ENCODE peak calls at places on chromosome 9, in ten cellular contexts. X, M, Y, H, P, V, F, L, G and B are unnamed samples.

GRCh38 chr9:71704806-71705205 is 63.5 kb downstream of the CEMIP2 start:
- DNase-seq in X (no peak), M (no peak), Y (no peak), H (no peak), P (peak; percentile 32), V (no peak), F (no peak), L (no peak), G (no peak), B (no peak)

GRCh38 chr9:77291714-77292113 is 114.4 kb downstream of the VPS13A start:
- DNase-seq in X (no peak), M (peak; percentile 25), Y (no peak), H (no peak), P (no peak), V (no peak), F (no peak), L (no peak), G (no peak), B (peak; percentile 47)

GRCh38 chr9:4828776-4829175 is 36.0 kb downstream of the RCL1 start:
- DNase-seq in X (no peak), M (peak; percentile 34), Y (no peak), H (no peak), P (peak; percentile 43), V (no peak), F (no peak), L (no peak), G (no peak), B (no peak)

GRCh38 chr9:134294228-134295071 is 31.8 kb upstream of the RXRA start:
- DNase-seq in X (no peak), M (peak; percentile 39), Y (no peak), H (peak; percentile 81), P (no peak), V (peak; percentile 60), F (no peak), L (no peak), G (no peak), B (no peak)

GRCh38 chr9:98380065-98380681 is 124.7 kb upstream of the TBC1D2 start:
- DNase-seq in X (no peak), M (peak; percentile 61), Y (no peak), H (no peak), P (peak; percentile 38), V (no peak), F (no peak), L (no peak), G (no peak), B (peak; percentile 15)

GRCh38 chr9:134913041-134913712 is 4.5 kb downstream of the FCN1 start:
- DNase-seq in X (no peak), M (no peak), Y (no peak), H (no peak), P (no peak), V (no peak), F (peak; percentile 54), L (peak; percentile 89), G (no peak), B (no peak)

GRCh38 chr9:121450241-121450640 is 49.4 kb downstream of the GGTA1 start:
- DNase-seq in X (no peak), M (no peak), Y (peak; percentile 32), H (no peak), P (no peak), V (no peak), F (no peak), L (no peak), G (no peak), B (no peak)

GRCh38 chr9:128116104-128117083 is 11.1 kb downstream of the PTGES2 start:
- DNase-seq in X (no peak), M (no peak), Y (no peak), H (peak; percentile 64), P (no peak), V (no peak), F (peak; percentile 62), L (no peak), G (peak; percentile 51), B (no peak)

GRCh38 chr9:9341203-9341602 is 1271.6 kb downstream of the PTPRD start:
- DNase-seq in X (no peak), M (no peak), Y (no peak), H (no peak), P (no peak), V (no peak), F (no peak), L (no peak), G (no peak), B (no peak)

GRCh38 chr9:128106181-128106939 is 21.2 kb downstream of the PTGES2 start:
- DNase-seq in X (no peak), M (no peak), Y (no peak), H (peak; percentile 59), P (no peak), V (no peak), F (no peak), L (no peak), G (peak; percentile 49), B (no peak)

GRCh38 chr9:99472240-99472915 is 250.3 kb downstream of the SEC61B start:
- DNase-seq in X (no peak), M (no peak), Y (no peak), H (no peak), P (no peak), V (no peak), F (no peak), L (no peak), G (no peak), B (no peak)

GRCh38 chr9:116365056-116365471 is 211.5 kb downstream of the PAPPA start:
- DNase-seq in X (no peak), M (peak; percentile 85), Y (peak; percentile 27), H (peak; percentile 79), P (peak; percentile 61), V (peak; percentile 47), F (peak; percentile 77), L (no peak), G (no peak), B (peak; percentile 56)

GRCh38 chr9:121662896-121663580 is 11.6 kb downstream of the DAB2IP start:
- DNase-seq in X (no peak), M (no peak), Y (no peak), H (no peak), P (peak; percentile 26), V (no peak), F (no peak), L (no peak), G (peak; percentile 16), B (no peak)

GRCh38 chr9:93486269-93486668 is 32.9 kb upstream of the FAM120AOS start:
- DNase-seq in X (no peak), M (no peak), Y (no peak), H (no peak), P (no peak), V (no peak), F (no peak), L (no peak), G (no peak), B (no peak)

DNA sequence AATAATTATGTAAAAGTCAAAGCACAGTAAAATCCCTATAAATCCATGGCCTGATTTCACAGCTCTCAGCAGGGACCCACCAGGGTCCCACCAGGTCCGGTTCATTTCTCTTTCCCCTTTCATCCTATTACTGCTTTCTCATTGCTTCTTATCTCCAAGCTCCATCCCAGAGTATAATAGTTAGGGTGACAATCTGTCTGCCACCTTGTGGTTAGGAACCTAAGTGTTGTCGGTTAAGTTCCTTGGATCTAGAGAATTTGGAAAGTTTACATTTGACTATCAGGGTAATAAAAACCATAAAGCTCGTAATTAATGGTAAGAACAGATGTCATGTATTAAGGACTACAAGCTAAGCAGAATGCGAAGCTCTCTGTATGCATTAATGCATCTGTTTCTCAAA is 259.1 kb downstream of the SH3GL2 start:
- DNase-seq in X (no peak), M (no peak), Y (no peak), H (no peak), P (no peak), V (no peak), F (no peak), L (no peak), G (no peak), B (no peak)
- TF ChIP-seq CTCF in X (no peak), M (no peak), Y (no peak), H (no peak), P (no peak), V (no peak), F (no peak), L (no peak), G (no peak), B (no peak)

DNA sequence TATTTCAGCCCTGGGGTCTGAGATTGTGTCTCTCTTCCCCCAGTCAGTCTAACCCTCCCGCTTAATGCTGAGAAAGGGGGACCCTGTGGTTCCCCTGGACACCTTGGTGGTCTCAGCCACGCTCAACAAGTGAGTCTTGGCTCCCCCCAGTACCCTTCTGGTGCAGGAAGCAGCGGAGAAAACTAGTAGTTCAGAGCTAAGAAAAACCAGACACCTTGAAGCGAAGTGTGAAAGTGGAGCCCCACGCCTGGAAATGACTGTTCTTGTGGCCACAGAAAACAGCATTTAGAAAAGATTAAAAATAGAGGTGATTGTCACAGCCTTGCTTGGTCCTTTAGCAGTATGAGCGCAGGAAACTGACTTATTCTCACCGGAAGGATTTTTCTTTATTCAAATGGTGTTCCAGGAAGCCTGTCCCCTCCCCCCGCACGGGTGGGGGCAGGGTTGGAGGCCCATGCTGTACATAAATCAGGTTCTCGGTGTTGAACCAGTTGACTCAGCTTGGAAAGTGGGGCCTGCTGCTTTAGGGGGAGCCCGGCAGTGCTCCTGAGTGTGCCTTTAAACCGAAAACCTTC is 8.1 kb downstream of the ARPC5L start:
- DNase-seq in X (peak; percentile 75), M (peak; percentile 49), Y (no peak), H (no peak), P (no peak), V (no peak), F (no peak), L (no peak), G (no peak), B (no peak)
- H3K4me3 ChIP-seq in X (peak overlapping the region; percentile 90), M (peak overlapping the region; percentile 98), Y (peak overlapping the region; percentile 97), H (peak overlapping the region; percentile 98), P (peak overlapping the region; percentile 94), V (peak overlapping the region; percentile 98), F (peak overlapping the region; percentile 82), L (peak overlapping the region; percentile 57), G (peak overlapping the region; percentile 96), B (peak overlapping the region; percentile 97)

DNA sequence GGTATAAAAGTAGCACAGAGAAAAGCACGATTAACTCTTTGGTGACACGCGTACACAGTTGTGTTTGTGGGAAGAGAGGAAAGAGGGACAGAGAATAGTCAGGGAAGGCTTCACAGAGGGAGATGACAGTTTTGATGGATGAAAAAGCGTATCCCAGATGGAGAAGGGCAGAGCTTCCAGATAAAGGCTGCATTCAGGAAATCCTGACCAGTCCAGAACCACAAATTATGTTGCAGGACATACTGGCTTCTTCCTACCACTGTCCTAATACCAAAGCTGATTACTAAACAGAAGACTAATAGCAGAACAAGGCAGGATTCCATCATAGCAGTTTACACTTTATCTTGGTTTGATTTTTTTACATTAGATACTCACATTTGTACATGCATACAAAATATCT is 34.5 kb downstream of the SLC31A2 start:
- DNase-seq in X (no peak), M (peak; percentile 33), Y (no peak), H (no peak), P (peak; percentile 11), V (no peak), F (no peak), L (no peak), G (no peak), B (no peak)
- H3K36me3 ChIP-seq in X (peaks cover 25% of the 10 kb centered on the region), M (peaks cover 66% of the 10 kb centered on the region), Y (peaks cover 16% of the 10 kb centered on the region), H (peaks cover 54% of the 10 kb centered on the region), P (peaks cover 58% of the 10 kb centered on the region), V (peaks cover 94% of the 10 kb centered on the region), F (peaks cover 97% of the 10 kb centered on the region), L (peaks cover 82% of the 10 kb centered on the region), G (no peaks in the 10 kb centered on the region), B (peaks cover 14% of the 10 kb centered on the region)

DNA sequence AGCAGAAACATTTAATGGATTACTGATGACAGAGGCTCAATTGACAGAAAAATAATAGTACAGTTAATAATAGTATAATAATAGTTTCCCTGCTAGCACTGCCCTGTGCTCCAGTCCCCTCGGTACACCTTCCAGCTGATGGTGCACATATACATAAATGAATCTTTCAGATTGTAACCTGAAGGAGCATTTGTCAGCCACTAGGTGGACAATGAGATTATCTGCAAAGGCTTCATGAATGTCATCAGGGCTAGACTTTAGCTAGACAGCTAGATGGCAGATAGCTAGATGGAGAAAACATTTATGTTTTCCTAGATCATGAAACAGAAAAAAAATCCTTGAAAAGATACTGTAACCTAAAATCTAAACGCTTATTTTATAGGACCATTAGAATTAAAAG is 304.4 kb upstream of the SMC2 start:
- DNase-seq in X (peak; percentile 69), M (peak; percentile 7), Y (no peak), H (no peak), P (no peak), V (no peak), F (no peak), L (no peak), G (no peak), B (peak; percentile 50)
- TF ChIP-seq CTCF in X (peak; percentile 68), M (peak; percentile 22), Y (no peak), H (no peak), P (peak; percentile 21), V (peak; percentile 44), F (no peak), L (no peak), G (no peak), B (peak; percentile 43)